ENCODE peak calls at places on chromosomes 3 and 15, in ten cellular contexts. One of them, this sample, is unnamed.
A peak's percentile ranks its signal among the peaks of the same experiment; 100 is the strongest.

GRCh38 chr3:191380001-191380400 is 49.7 kb upstream of the UTS2B start:
- DNase-seq in tibial nerve: no peak
- DNase-seq in suprapubic skin: no peak
- DNase-seq in HCT116: no peak
- DNase-seq in endothelial cell of umbilical vein: no peak
- DNase-seq in gastrocnemius medialis: no peak
- DNase-seq in MM.1S: no peak
- DNase-seq in lower lobe of right lung: no peak
- DNase-seq in HAP-1: no peak
- DNase-seq in SJSA1: no peak
- DNase-seq in this sample: no peak

GRCh38 chr3:36907911-36908646 is 36.8 kb downstream of the TRANK1 start:
- DNase-seq in lower lobe of right lung: peak; percentile 67
- DNase-seq in MM.1S: peak; percentile 76
- DNase-seq in endothelial cell of umbilical vein: peak; percentile 90
- DNase-seq in HAP-1: no peak
- DNase-seq in SJSA1: peak; percentile 49
- DNase-seq in tibial nerve: no peak
- DNase-seq in gastrocnemius medialis: no peak
- DNase-seq in suprapubic skin: no peak
- DNase-seq in HCT116: no peak
- DNase-seq in this sample: peak; percentile 67

GRCh38 chr3:70959506-70959905 is 624.0 kb downstream of the FOXP1 start:
- DNase-seq in endothelial cell of umbilical vein: no peak
- DNase-seq in lower lobe of right lung: no peak
- DNase-seq in gastrocnemius medialis: no peak
- DNase-seq in HCT116: no peak
- DNase-seq in SJSA1: no peak
- DNase-seq in MM.1S: no peak
- DNase-seq in suprapubic skin: no peak
- DNase-seq in HAP-1: no peak
- DNase-seq in tibial nerve: no peak
- DNase-seq in this sample: no peak

GRCh38 chr3:169607909-169608308 is 55.6 kb downstream of the MECOM start:
- DNase-seq in SJSA1: no peak
- DNase-seq in tibial nerve: no peak
- DNase-seq in endothelial cell of umbilical vein: no peak
- DNase-seq in MM.1S: no peak
- DNase-seq in gastrocnemius medialis: no peak
- DNase-seq in lower lobe of right lung: no peak
- DNase-seq in HAP-1: no peak
- DNase-seq in HCT116: no peak
- DNase-seq in suprapubic skin: no peak
- DNase-seq in this sample: no peak

GRCh38 chr3:168213920-168214319 is 118.2 kb upstream of the GOLIM4 start:
- DNase-seq in HCT116: no peak
- DNase-seq in lower lobe of right lung: no peak
- DNase-seq in suprapubic skin: no peak
- DNase-seq in gastrocnemius medialis: no peak
- DNase-seq in MM.1S: peak; percentile 81
- DNase-seq in SJSA1: no peak
- DNase-seq in tibial nerve: no peak
- DNase-seq in HAP-1: no peak
- DNase-seq in endothelial cell of umbilical vein: no peak
- DNase-seq in this sample: no peak

GRCh38 chr15:101446527-101447167 is 42.9 kb downstream of the PCSK6 start:
- DNase-seq in HAP-1: no peak
- DNase-seq in HCT116: no peak
- DNase-seq in gastrocnemius medialis: no peak
- DNase-seq in MM.1S: no peak
- DNase-seq in suprapubic skin: no peak
- DNase-seq in tibial nerve: no peak
- DNase-seq in endothelial cell of umbilical vein: no peak
- DNase-seq in lower lobe of right lung: no peak
- DNase-seq in SJSA1: no peak
- DNase-seq in this sample: peak; percentile 81

GRCh38 chr15:36778516-36778915 is 199.1 kb downstream of the CDIN1 start:
- DNase-seq in suprapubic skin: no peak
- DNase-seq in tibial nerve: no peak
- DNase-seq in MM.1S: no peak
- DNase-seq in gastrocnemius medialis: no peak
- DNase-seq in endothelial cell of umbilical vein: no peak
- DNase-seq in lower lobe of right lung: no peak
- DNase-seq in SJSA1: no peak
- DNase-seq in HCT116: no peak
- DNase-seq in HAP-1: no peak
- DNase-seq in this sample: no peak

GRCh38 chr3:148477375-148477774 is 220.3 kb upstream of the AGTR1 start:
- DNase-seq in suprapubic skin: no peak
- DNase-seq in HAP-1: no peak
- DNase-seq in tibial nerve: no peak
- DNase-seq in lower lobe of right lung: no peak
- DNase-seq in gastrocnemius medialis: no peak
- DNase-seq in MM.1S: no peak
- DNase-seq in endothelial cell of umbilical vein: no peak
- DNase-seq in SJSA1: no peak
- DNase-seq in HCT116: no peak
- DNase-seq in this sample: no peak

GRCh38 chr3:46398186-46398955 is 8.5 kb downstream of the CCR5AS start:
- DNase-seq in gastrocnemius medialis: no peak
- DNase-seq in lower lobe of right lung: no peak
- DNase-seq in HCT116: no peak
- DNase-seq in endothelial cell of umbilical vein: no peak
- DNase-seq in HAP-1: no peak
- DNase-seq in suprapubic skin: no peak
- DNase-seq in SJSA1: no peak
- DNase-seq in MM.1S: no peak
- DNase-seq in tibial nerve: no peak
- DNase-seq in this sample: no peak

DNA sequence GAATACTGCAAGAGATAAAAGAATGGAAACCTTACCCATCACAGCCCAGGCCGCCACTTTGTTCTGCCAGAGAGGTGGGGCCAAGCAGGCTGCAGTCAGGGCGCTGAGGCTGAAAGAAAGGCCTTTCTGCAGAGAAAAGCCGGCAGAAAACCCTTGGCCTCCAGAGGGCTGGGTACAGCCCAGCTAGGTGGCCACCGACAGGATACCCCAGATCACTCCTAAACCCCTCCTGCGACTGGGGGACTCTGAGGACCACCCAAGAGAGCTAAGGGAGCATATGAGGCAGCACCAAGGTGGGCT is 69.3 kb downstream of the SMAD6 start:
- DNase-seq in suprapubic skin: no peak
- DNase-seq in lower lobe of right lung: no peak
- DNase-seq in HCT116: no peak
- DNase-seq in tibial nerve: no peak
- DNase-seq in endothelial cell of umbilical vein: no peak
- DNase-seq in SJSA1: no peak
- DNase-seq in gastrocnemius medialis: no peak
- DNase-seq in MM.1S: no peak
- DNase-seq in HAP-1: no peak
- DNase-seq in this sample: no peak
- H3K4me3 ChIP-seq in suprapubic skin: no peak overlapping the region
- H3K4me3 ChIP-seq in lower lobe of right lung: no peak overlapping the region
- H3K4me3 ChIP-seq in HCT116: no peak overlapping the region
- H3K4me3 ChIP-seq in tibial nerve: no peak overlapping the region
- H3K4me3 ChIP-seq in endothelial cell of umbilical vein: no peak overlapping the region
- H3K4me3 ChIP-seq in SJSA1: no peak overlapping the region
- H3K4me3 ChIP-seq in gastrocnemius medialis: no peak overlapping the region
- H3K4me3 ChIP-seq in MM.1S: no peak overlapping the region
- H3K4me3 ChIP-seq in HAP-1: no peak overlapping the region
- H3K4me3 ChIP-seq in this sample: no peak overlapping the region

GRCh38 chr15:24777307-24777706 is 101.7 kb downstream of the NPAP1 start:
- DNase-seq in HCT116: no peak
- DNase-seq in suprapubic skin: no peak
- DNase-seq in endothelial cell of umbilical vein: no peak
- DNase-seq in SJSA1: no peak
- DNase-seq in MM.1S: no peak
- DNase-seq in HAP-1: no peak
- DNase-seq in tibial nerve: no peak
- DNase-seq in lower lobe of right lung: no peak
- DNase-seq in gastrocnemius medialis: no peak
- DNase-seq in this sample: no peak
- H3K9me3 ChIP-seq in HCT116: peaks cover 6% of the 10 kb centered on the region
- H3K9me3 ChIP-seq in suprapubic skin: peaks cover 4% of the 10 kb centered on the region
- H3K9me3 ChIP-seq in endothelial cell of umbilical vein: no peaks in the 10 kb centered on the region
- H3K9me3 ChIP-seq in SJSA1: peaks cover 2% of the 10 kb centered on the region
- H3K9me3 ChIP-seq in MM.1S: no peaks in the 10 kb centered on the region
- H3K9me3 ChIP-seq in HAP-1: peaks cover 2% of the 10 kb centered on the region
- H3K9me3 ChIP-seq in tibial nerve: peaks cover 25% of the 10 kb centered on the region
- H3K9me3 ChIP-seq in lower lobe of right lung: no peaks in the 10 kb centered on the region
- H3K9me3 ChIP-seq in gastrocnemius medialis: no peaks in the 10 kb centered on the region
- H3K9me3 ChIP-seq in this sample: no peaks in the 10 kb centered on the region

GRCh38 chr3:134357261-134357913 is 16.9 kb downstream of the AMOTL2 start:
- DNase-seq in tibial nerve: no peak
- DNase-seq in suprapubic skin: peak; percentile 63
- DNase-seq in lower lobe of right lung: peak; percentile 32
- DNase-seq in MM.1S: no peak
- DNase-seq in gastrocnemius medialis: no peak
- DNase-seq in endothelial cell of umbilical vein: no peak
- DNase-seq in HCT116: no peak
- DNase-seq in SJSA1: no peak
- DNase-seq in HAP-1: no peak
- DNase-seq in this sample: no peak

GRCh38 chr3:134353831-134354611 is 20.2 kb downstream of the AMOTL2 start:
- DNase-seq in HAP-1: no peak
- DNase-seq in SJSA1: no peak
- DNase-seq in MM.1S: no peak
- DNase-seq in suprapubic skin: no peak
- DNase-seq in tibial nerve: no peak
- DNase-seq in lower lobe of right lung: no peak
- DNase-seq in HCT116: no peak
- DNase-seq in gastrocnemius medialis: no peak
- DNase-seq in endothelial cell of umbilical vein: no peak
- DNase-seq in this sample: peak; percentile 17

GRCh38 chr3:134356411-134357040 is 17.7 kb downstream of the AMOTL2 start:
- DNase-seq in tibial nerve: peak; percentile 10
- DNase-seq in suprapubic skin: peak; percentile 40
- DNase-seq in HCT116: no peak
- DNase-seq in MM.1S: no peak
- DNase-seq in gastrocnemius medialis: no peak
- DNase-seq in SJSA1: no peak
- DNase-seq in HAP-1: no peak
- DNase-seq in lower lobe of right lung: no peak
- DNase-seq in endothelial cell of umbilical vein: no peak
- DNase-seq in this sample: no peak

GRCh38 chr3:134354612-134355275 is 19.5 kb downstream of the AMOTL2 start:
- DNase-seq in HAP-1: no peak
- DNase-seq in gastrocnemius medialis: no peak
- DNase-seq in endothelial cell of umbilical vein: peak; percentile 14
- DNase-seq in MM.1S: no peak
- DNase-seq in HCT116: no peak
- DNase-seq in lower lobe of right lung: no peak
- DNase-seq in SJSA1: no peak
- DNase-seq in suprapubic skin: no peak
- DNase-seq in tibial nerve: no peak
- DNase-seq in this sample: peak; percentile 24

DNA sequence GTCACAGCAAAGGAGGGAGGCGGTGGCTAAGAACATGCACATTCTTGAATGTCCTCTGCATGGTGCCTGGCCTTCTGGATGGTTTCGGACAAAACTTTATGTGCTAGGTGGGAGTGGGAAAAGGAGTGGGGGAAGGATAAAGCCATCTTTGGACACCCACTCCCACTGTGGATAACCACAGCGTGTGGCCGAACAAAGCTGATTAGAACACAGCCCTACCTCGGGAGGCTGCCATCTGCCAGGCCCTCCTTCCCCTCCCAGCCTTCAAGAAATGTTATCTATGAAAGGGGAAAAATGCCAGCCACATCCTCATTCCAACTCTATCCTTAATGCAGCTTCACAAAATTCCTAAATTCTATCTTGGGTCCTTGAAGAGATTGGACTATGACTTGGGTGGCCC is 18.8 kb downstream of the AMOTL2 start:
- DNase-seq in lower lobe of right lung: no peak
- DNase-seq in SJSA1: no peak
- DNase-seq in suprapubic skin: no peak
- DNase-seq in HAP-1: no peak
- DNase-seq in endothelial cell of umbilical vein: no peak
- DNase-seq in tibial nerve: no peak
- DNase-seq in HCT116: no peak
- DNase-seq in gastrocnemius medialis: no peak
- DNase-seq in MM.1S: no peak
- DNase-seq in this sample: no peak
- H3K36me3 ChIP-seq in lower lobe of right lung: peaks cover 63% of the 10 kb centered on the region
- H3K36me3 ChIP-seq in SJSA1: peaks cover 84% of the 10 kb centered on the region
- H3K36me3 ChIP-seq in suprapubic skin: peaks cover 52% of the 10 kb centered on the region
- H3K36me3 ChIP-seq in HAP-1: peaks cover 59% of the 10 kb centered on the region
- H3K36me3 ChIP-seq in endothelial cell of umbilical vein: peaks cover 59% of the 10 kb centered on the region
- H3K36me3 ChIP-seq in tibial nerve: peaks cover 4% of the 10 kb centered on the region
- H3K36me3 ChIP-seq in HCT116: peaks cover 11% of the 10 kb centered on the region
- H3K36me3 ChIP-seq in gastrocnemius medialis: peaks cover 31% of the 10 kb centered on the region
- H3K36me3 ChIP-seq in MM.1S: no peaks in the 10 kb centered on the region
- H3K36me3 ChIP-seq in this sample: peaks cover 91% of the 10 kb centered on the region

GRCh38 chr3:65194044-65194714 is 506.4 kb upstream of the ADAMTS9 start:
- DNase-seq in HCT116: no peak
- DNase-seq in HAP-1: no peak
- DNase-seq in lower lobe of right lung: no peak
- DNase-seq in MM.1S: no peak
- DNase-seq in tibial nerve: no peak
- DNase-seq in endothelial cell of umbilical vein: no peak
- DNase-seq in suprapubic skin: no peak
- DNase-seq in SJSA1: no peak
- DNase-seq in gastrocnemius medialis: no peak
- DNase-seq in this sample: no peak

GRCh38 chr3:65195211-65195610 is 507.4 kb upstream of the ADAMTS9 start:
- DNase-seq in HAP-1: no peak
- DNase-seq in tibial nerve: no peak
- DNase-seq in endothelial cell of umbilical vein: no peak
- DNase-seq in suprapubic skin: no peak
- DNase-seq in gastrocnemius medialis: no peak
- DNase-seq in MM.1S: no peak
- DNase-seq in HCT116: no peak
- DNase-seq in lower lobe of right lung: no peak
- DNase-seq in SJSA1: no peak
- DNase-seq in this sample: no peak

GRCh38 chr3:65186268-65186667 is 498.5 kb upstream of the ADAMTS9 start:
- DNase-seq in lower lobe of right lung: no peak
- DNase-seq in suprapubic skin: no peak
- DNase-seq in SJSA1: no peak
- DNase-seq in MM.1S: no peak
- DNase-seq in tibial nerve: no peak
- DNase-seq in gastrocnemius medialis: no peak
- DNase-seq in HAP-1: no peak
- DNase-seq in HCT116: no peak
- DNase-seq in endothelial cell of umbilical vein: no peak
- DNase-seq in this sample: no peak

GRCh38 chr3:65193531-65193930 is 505.7 kb upstream of the ADAMTS9 start:
- DNase-seq in suprapubic skin: no peak
- DNase-seq in MM.1S: no peak
- DNase-seq in HAP-1: no peak
- DNase-seq in endothelial cell of umbilical vein: no peak
- DNase-seq in tibial nerve: no peak
- DNase-seq in SJSA1: no peak
- DNase-seq in gastrocnemius medialis: no peak
- DNase-seq in HCT116: no peak
- DNase-seq in lower lobe of right lung: no peak
- DNase-seq in this sample: no peak

DNA sequence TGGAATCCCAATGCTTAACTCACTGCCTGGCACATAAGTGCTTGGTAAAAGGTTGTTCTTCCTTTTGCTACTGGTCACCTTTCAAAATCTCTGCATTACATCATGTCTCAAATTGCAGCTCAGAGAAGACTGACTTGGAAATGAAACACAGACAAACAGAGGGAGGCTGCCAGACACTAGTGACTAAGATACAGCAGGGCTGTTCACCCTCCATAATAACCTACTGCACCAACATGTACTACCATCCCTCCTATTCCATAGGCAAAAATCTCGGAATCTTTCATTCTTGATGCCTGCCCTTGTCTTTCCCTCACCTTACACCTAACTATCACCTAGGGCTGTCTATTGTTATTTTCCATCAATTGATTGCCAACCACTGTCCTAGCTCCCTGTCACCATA is 502.3 kb upstream of the ADAMTS9 start:
- DNase-seq in MM.1S: no peak
- DNase-seq in gastrocnemius medialis: no peak
- DNase-seq in suprapubic skin: no peak
- DNase-seq in lower lobe of right lung: no peak
- DNase-seq in endothelial cell of umbilical vein: no peak
- DNase-seq in tibial nerve: no peak
- DNase-seq in SJSA1: no peak
- DNase-seq in HAP-1: no peak
- DNase-seq in HCT116: no peak
- DNase-seq in this sample: no peak
- H3K4me3 ChIP-seq in MM.1S: no peak overlapping the region
- H3K4me3 ChIP-seq in gastrocnemius medialis: no peak overlapping the region
- H3K4me3 ChIP-seq in suprapubic skin: no peak overlapping the region
- H3K4me3 ChIP-seq in lower lobe of right lung: no peak overlapping the region
- H3K4me3 ChIP-seq in endothelial cell of umbilical vein: no peak overlapping the region
- H3K4me3 ChIP-seq in tibial nerve: no peak overlapping the region
- H3K4me3 ChIP-seq in SJSA1: no peak overlapping the region
- H3K4me3 ChIP-seq in HAP-1: no peak overlapping the region
- H3K4me3 ChIP-seq in HCT116: no peak overlapping the region
- H3K4me3 ChIP-seq in this sample: no peak overlapping the region